ENCODE peak calls at places on chromosomes 5 and 9, in five cellular contexts. I is heart left ventricle, L is lower leg skin, A is osteocyte, H is uterus. P is an unnamed sample.

GRCh38 chr5:126805108-126805507 is 28.2 kb downstream of the LMNB1 start:
- DNase-seq in H (no peak), I (no peak), A (no peak), L (no peak), P (no peak)

GRCh38 chr5:135232958-135233357 is 166.1 kb downstream of the MACROH2A1 start:
- DNase-seq in I (no peak), A (no peak), H (no peak), L (no peak), P (no peak)

GRCh38 chr9:35488019-35488418 is 1.9 kb upstream of the RUSC2 start:
- DNase-seq in H (peak), I (peak), L (no peak), A (no peak), P (no peak)

GRCh38 chr9:16687678-16688369 is 182.6 kb downstream of the BNC2 start:
- DNase-seq in H (no peak), A (no peak), L (no peak), I (no peak), P (no peak)

GRCh38 chr9:96140401-96141180 is 161.4 kb downstream of the HSD17B3 start:
- DNase-seq in I (no peak), A (no peak), H (no peak), L (peak), P (no peak)

GRCh38 chr5:58666141-58666540 is 83.3 kb downstream of the RAB3C start:
- DNase-seq in L (no peak), H (no peak), I (no peak), A (no peak), P (no peak)

GRCh38 chr9:123445116-123445515 is 89.1 kb downstream of the CRB2 start:
- DNase-seq in I (no peak), H (no peak), L (peak), A (no peak), P (no peak)

GRCh38 chr5:136213919-136214493 is 21.0 kb upstream of the SMIM32 start:
- DNase-seq in H (no peak), I (no peak), L (no peak), A (no peak), P (no peak)

GRCh38 chr5:147558826-147559225 is 49.0 kb upstream of the DPYSL3 start:
- DNase-seq in L (no peak), I (peak), A (no peak), H (peak), P (no peak)

GRCh38 chr5:172931001-172931536 is 28.2 kb upstream of the RPL26L1 start:
- DNase-seq in A (no peak), I (no peak), H (no peak), L (no peak), P (no peak)

GRCh38 chr5:93415819-93416218 is 165.2 kb downstream of the NR2F1-AS1 start:
- DNase-seq in I (no peak), L (no peak), A (no peak), H (no peak), P (no peak)

GRCh38 chr9:34956648-34957047 is 1.4 kb upstream of the PHF24 start:
- DNase-seq in A (no peak), H (no peak), L (no peak), I (no peak), P (no peak)

GRCh38 chr5:99037668-99038067 is 108.9 kb upstream of the CHD1 start:
- DNase-seq in H (no peak), I (no peak), L (no peak), A (no peak), P (no peak)

GRCh38 chr9:120920495-120921178 is 6.0 kb downstream of the TRAF1 start:
- DNase-seq in H (no peak), I (no peak), L (no peak), A (no peak), P (no peak)

GRCh38 chr9:87667164-87667738 is 58.7 kb upstream of the CTSL start:
- DNase-seq in L (peak), I (no peak), A (no peak), H (no peak), P (no peak)

GRCh38 chr5:12292610-12293204 is 388.5 kb upstream of the CTNND2 start:
- DNase-seq in I (no peak), H (no peak), L (no peak), A (no peak), P (no peak)

GRCh38 chr5:3035452-3035851 is 284.0 kb upstream of the IRX2 start:
- DNase-seq in A (peak), I (no peak), L (peak), H (no peak), P (no peak)

GRCh38 chr9:99350461-99350860 is 128.4 kb downstream of the SEC61B start:
- DNase-seq in I (no peak), H (no peak), L (no peak), A (no peak), P (no peak)

GRCh38 chr5:59332236-59332973 is 561.1 kb downstream of the PDE4D start:
- DNase-seq in A (no peak), L (no peak), H (no peak), I (no peak), P (no peak)

GRCh38 chr5:135245521-135246499 is 153.2 kb downstream of the MACROH2A1 start:
- DNase-seq in I (peak), L (peak), A (peak), H (peak), P (no peak)

GRCh38 chr5:5585751-5586341 is 163.4 kb downstream of the ICE1 start:
- DNase-seq in I (no peak), H (no peak), L (no peak), A (no peak), P (no peak)

GRCh38 chr9:123225374-123225813 is 43.0 kb downstream of the STRBP start:
- DNase-seq in H (no peak), L (no peak), A (no peak), I (no peak), P (no peak)

GRCh38 chr5:142749321-142749720 is 20.9 kb upstream of the ARHGAP26 start:
- DNase-seq in I (no peak), H (no peak), L (no peak), A (no peak), P (no peak)

GRCh38 chr9:111501648-111502047 is 17.5 kb upstream of the ECPAS start:
- DNase-seq in I (no peak), A (no peak), L (no peak), H (no peak), P (no peak)

GRCh38 chr5:81971086-81971693 is 633 bp upstream of the ATG10 start:
- DNase-seq in I (no peak), L (no peak), A (no peak), H (no peak), P (no peak)

GRCh38 chr5:178186417-178186816 is 754 bp downstream of the GMCL2 start:
- DNase-seq in I (no peak), A (no peak), L (no peak), H (no peak), P (no peak)

GRCh38 chr5:79088507-79088906 is 18.9 kb downstream of the BHMT2 start:
- DNase-seq in I (no peak), L (no peak), H (no peak), A (no peak), P (no peak)

GRCh38 chr9:133023117-133023890 is 7.5 kb upstream of the GTF3C5 start:
- DNase-seq in L (no peak), H (no peak), I (no peak), A (no peak), P (no peak)

GRCh38 chr5:1037671-1038416 is 29.2 kb downstream of the NKD2 start:
- DNase-seq in A (no peak), I (no peak), H (no peak), L (peak), P (no peak)

GRCh38 chr9:108468364-108468763 is 387.4 kb downstream of the ACTL7B start:
- DNase-seq in H (no peak), A (no peak), L (no peak), I (no peak), P (no peak)
- TF ChIP-seq CTCF in H (no peak), A (peak), L (no peak), I (peak), P (no peak)

GRCh38 chr5:80125962-80126480 is 90.9 kb downstream of the THBS4 start:
- DNase-seq in H (no peak), A (no peak), I (no peak), L (no peak), P (no peak)
- TF ChIP-seq CTCF in H (no peak), A (peak), I (no peak), L (no peak), P (no peak)

DNA sequence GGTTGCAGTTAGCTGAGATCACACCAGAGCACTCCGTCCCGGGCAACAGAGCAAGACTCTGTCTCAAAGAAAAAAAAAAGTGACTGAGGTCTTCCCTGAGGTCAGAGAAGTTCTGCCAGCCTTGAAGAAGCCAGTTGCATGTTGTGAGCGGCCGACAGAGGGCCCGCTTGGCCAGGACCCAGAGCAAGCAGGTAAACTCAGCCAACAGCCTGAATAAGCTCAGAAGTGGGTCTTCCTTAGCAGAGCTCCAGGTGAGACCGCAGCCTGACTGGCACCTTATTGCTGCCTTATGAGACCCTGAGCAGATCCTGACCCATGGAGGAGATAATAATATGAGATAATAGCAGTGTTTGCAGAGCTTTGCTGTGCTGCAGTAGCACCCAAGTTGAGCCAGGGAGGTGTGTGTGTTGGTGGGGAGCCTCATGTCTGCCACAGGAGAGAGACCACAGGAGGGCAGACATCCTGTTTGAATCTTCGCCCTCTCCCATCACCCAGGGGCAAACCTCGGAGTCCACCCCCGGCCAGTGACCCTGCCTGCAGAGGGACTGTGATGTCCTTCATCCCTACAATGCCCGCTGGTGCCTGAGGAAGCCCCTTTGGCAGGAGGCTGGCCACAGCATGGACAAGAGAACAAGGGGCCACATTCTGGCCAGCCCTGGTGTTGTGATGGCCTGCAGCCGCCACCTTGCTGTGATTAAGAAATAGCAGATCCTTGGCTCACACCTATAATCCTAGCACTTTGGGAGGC is 10.8 kb upstream of the BARX1 start:
- DNase-seq in L (no peak), H (no peak), I (no peak), A (no peak), P (no peak)
- TF ChIP-seq CTCF in L (no peak), H (no peak), I (no peak), A (no peak), P (no peak)

GRCh38 chr5:120055858-120056257 is 408.2 kb upstream of the PRR16 start:
- DNase-seq in A (no peak), I (no peak), H (no peak), L (no peak), P (no peak)
- TF ChIP-seq CTCF in A (peak), I (peak), H (peak), L (no peak), P (no peak)

GRCh38 chr9:92064711-92065110 is 50.5 kb downstream of the SPTLC1 start:
- DNase-seq in L (no peak), H (no peak), I (no peak), A (no peak), P (no peak)

GRCh38 chr9:92059669-92060068 is 55.5 kb downstream of the SPTLC1 start:
- DNase-seq in H (no peak), A (no peak), L (no peak), I (no peak), P (no peak)

GRCh38 chr9:92066131-92066530 is 49.1 kb downstream of the SPTLC1 start:
- DNase-seq in I (no peak), H (no peak), A (no peak), L (no peak), P (no peak)

GRCh38 chr9:92059045-92059444 is 56.2 kb downstream of the SPTLC1 start:
- DNase-seq in A (no peak), I (no peak), L (no peak), H (no peak), P (no peak)

GRCh38 chr9:92061184-92061583 is 54.0 kb downstream of the SPTLC1 start:
- DNase-seq in L (no peak), A (no peak), H (no peak), I (no peak), P (no peak)
- TF ChIP-seq CTCF in L (no peak), A (no peak), H (no peak), I (no peak), P (no peak)

DNA sequence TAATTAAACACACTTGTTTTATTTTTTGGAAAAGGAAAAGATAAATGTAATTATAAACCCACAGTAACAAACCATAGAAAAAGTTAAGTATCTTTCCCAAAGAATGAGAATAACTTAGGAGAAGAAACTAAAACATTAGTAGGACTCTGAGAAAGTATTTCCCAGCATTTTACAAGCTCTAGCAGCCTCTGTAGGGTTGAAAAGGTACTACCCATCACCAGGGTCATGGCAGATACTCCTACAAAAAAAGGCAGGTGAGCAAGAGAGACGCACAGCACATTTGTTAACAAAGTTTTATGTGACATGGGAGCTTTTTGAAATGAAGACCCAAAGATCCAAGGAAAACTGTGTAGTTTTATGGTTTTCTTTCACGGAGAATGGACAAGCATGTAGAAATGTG is 77.7 kb upstream of the FAM169A start:
- DNase-seq in H (no peak), I (no peak), L (no peak), A (no peak), P (no peak)
- TF ChIP-seq CTCF in H (peak), I (no peak), L (no peak), A (peak), P (no peak)

GRCh38 chr9:128163523-128164331 is 3.7 kb downstream of the BBLN start:
- DNase-seq in L (no peak), I (no peak), H (no peak), A (no peak), P (no peak)
- TF ChIP-seq CTCF in L (no peak), I (no peak), H (no peak), A (no peak), P (no peak)

GRCh38 chr9:15498246-15499018 is 12.3 kb downstream of the PSIP1 start:
- DNase-seq in I (no peak), L (no peak), H (no peak), A (no peak), P (no peak)

GRCh38 chr9:15505927-15506326 is 4.8 kb downstream of the PSIP1 start:
- DNase-seq in H (no peak), I (no peak), A (no peak), L (no peak), P (no peak)

GRCh38 chr9:15499108-15499507 is 11.7 kb downstream of the PSIP1 start:
- DNase-seq in I (no peak), L (no peak), A (no peak), H (no peak), P (no peak)

GRCh38 chr9:15501803-15502202 is 9.0 kb downstream of the PSIP1 start:
- DNase-seq in H (no peak), L (no peak), I (no peak), A (no peak), P (no peak)

GRCh38 chr9:15501179-15501578 is 9.6 kb downstream of the PSIP1 start:
- DNase-seq in H (no peak), L (no peak), I (no peak), A (no peak), P (no peak)
- TF ChIP-seq CTCF in H (no peak), L (no peak), I (no peak), A (no peak), P (no peak)

GRCh38 chr9:91750343-91750742 is 199.7 kb downstream of the ROR2 start:
- DNase-seq in L (no peak), H (no peak), I (no peak), A (no peak), P (no peak)
- TF ChIP-seq CTCF in L (no peak), H (no peak), I (no peak), A (peak), P (no peak)

DNA sequence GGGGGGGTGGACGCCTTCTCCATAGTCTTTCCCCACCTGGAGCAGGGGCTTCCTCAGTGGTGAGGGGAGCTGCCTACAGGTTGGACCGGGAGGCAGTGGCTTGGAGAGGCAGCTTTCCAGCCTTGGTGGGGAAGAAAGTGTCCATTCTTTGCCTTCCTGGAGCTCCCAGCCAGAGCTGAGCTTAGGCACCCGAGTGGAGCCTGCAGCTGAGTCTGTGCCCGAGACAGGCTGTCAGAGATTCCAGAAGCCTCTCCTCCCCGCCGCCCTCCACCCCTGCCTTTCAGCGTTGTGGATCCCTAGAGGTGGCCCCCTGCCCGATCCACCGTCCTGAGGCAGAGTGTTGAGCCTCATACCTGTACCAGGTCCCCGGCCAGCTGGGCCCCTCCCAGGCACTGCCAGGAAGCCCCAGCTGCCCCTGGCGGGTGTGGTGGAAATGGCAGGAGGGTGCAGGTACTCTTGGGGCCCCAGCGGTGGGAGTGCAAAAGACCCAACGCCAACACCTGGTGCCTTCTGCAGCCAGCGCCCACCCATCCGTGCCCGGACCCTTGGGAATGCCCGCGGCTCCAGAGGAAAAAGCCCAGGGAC is 112.0 kb downstream of the RXRA start:
- DNase-seq in A (no peak), L (peak), I (no peak), H (no peak), P (no peak)
- TF ChIP-seq CTCF in A (no peak), L (no peak), I (no peak), H (no peak), P (no peak)